ENCODE peak calls at places on chromosomes 4 and X, in five cellular contexts. Q is H1, B is GM12878, L is HepG2, I is NT2/D1. S is an unnamed sample.

GRCh38 chrX:38864165-38864564 is 62.9 kb downstream of the MID1IP1 start:
- DNase-seq in Q (no peak), B (no peak), L (no peak), I (no peak), S (no peak)

GRCh38 chrX:105006103-105006502 is 214.4 kb downstream of the TEX13A start:
- DNase-seq in Q (no peak), B (no peak), L (no peak), I (no peak), S (no peak)

GRCh38 chr4:174023641-174024040 is 259.8 kb downstream of the FBXO8 start:
- DNase-seq in Q (no peak), B (no peak), L (no peak), I (no peak), S (no peak)

GRCh38 chr4:10096201-10096975 is 20.2 kb downstream of the WDR1 start:
- DNase-seq in Q (no peak), B (peak), L (no peak), I (no peak), S (no peak)

GRCh38 chr4:180664766-180665368 is 1578.3 kb upstream of the TENM3 start:
- DNase-seq in Q (peak), B (peak), L (peak), I (peak), S (peak)

GRCh38 chr4:34112573-34112972 is 2131.7 kb downstream of the ARAP2 start:
- DNase-seq in Q (no peak), B (no peak), L (no peak), I (no peak), S (no peak)

GRCh38 chr4:147096667-147097604 is 151.3 kb upstream of the TTC29 start:
- DNase-seq in Q (no peak), B (no peak), L (peak), I (no peak), S (peak)

GRCh38 chr4:83043801-83044407 is 8.9 kb downstream of the COPS4 start:
- DNase-seq in Q (no peak), B (no peak), L (no peak), I (no peak), S (no peak)

GRCh38 chr4:169099775-169100180 is 89.7 kb upstream of the CBR4 start:
- DNase-seq in Q (no peak), B (peak), L (peak), I (no peak), S (no peak)

GRCh38 chr4:3079694-3080123 is 5.2 kb downstream of the HTT start:
- DNase-seq in Q (no peak), B (peak), L (no peak), I (no peak), S (no peak)

GRCh38 chr4:169116270-169116901 is 106.3 kb upstream of the CBR4 start:
- DNase-seq in Q (no peak), B (no peak), L (no peak), I (no peak), S (no peak)

GRCh38 chrX:108468486-108468885 is 28.8 kb downstream of the COL4A5 start:
- DNase-seq in Q (no peak), B (no peak), L (no peak), I (no peak), S (no peak)

GRCh38 chrX:72126539-72127140 is 5.1 kb downstream of the RTL5 start:
- DNase-seq in Q (peak), B (no peak), L (peak), I (peak), S (peak)

GRCh38 chrX:3743821-3744439 is 30.5 kb upstream of the PRKX start:
- DNase-seq in Q (no peak), B (no peak), L (no peak), I (no peak), S (no peak)

GRCh38 chr4:77076889-77077635 is 1.3 kb upstream of the CCNI start:
- DNase-seq in Q (no peak), B (no peak), L (no peak), I (no peak), S (no peak)

GRCh38 chr4:76748649-76749048 is 149.3 kb downstream of the SOWAHB start:
- DNase-seq in Q (no peak), B (no peak), L (peak), I (no peak), S (peak)

GRCh38 chr4:79442422-79442821 is 34.4 kb upstream of the GK2 start:
- DNase-seq in Q (no peak), B (no peak), L (no peak), I (no peak), S (no peak)

GRCh38 chr4:82638479-82638878 is 76.7 kb upstream of the TMEM150C start:
- DNase-seq in Q (no peak), B (no peak), L (no peak), I (no peak), S (no peak)

GRCh38 chr4:24141836-24142235 is 252.0 kb upstream of the PPARGC1A start:
- DNase-seq in Q (no peak), B (no peak), L (no peak), I (no peak), S (no peak)

DNA sequence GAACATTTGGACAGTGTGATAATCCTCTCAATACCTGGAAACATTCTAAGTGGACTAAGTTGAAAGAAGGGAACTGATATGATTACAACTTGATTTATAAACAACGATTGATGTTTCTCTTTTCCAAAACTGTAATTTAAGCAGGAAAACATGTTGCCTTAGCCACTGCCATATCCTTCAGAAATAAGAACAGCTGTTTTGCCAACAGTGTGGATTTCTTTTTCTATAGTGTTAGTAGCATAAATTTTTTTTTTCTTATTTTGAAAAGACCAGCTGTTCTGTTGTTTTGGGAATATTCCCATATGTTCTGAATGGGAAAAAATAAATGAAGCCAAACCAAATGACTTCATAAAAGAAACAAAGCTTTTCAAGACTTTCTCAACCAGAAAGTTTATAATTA is 83.9 kb upstream of the ARHGAP24 start:
- DNase-seq in Q (no peak), B (no peak), L (no peak), I (no peak), S (no peak)
- TF ChIP-seq SUZ12 in Q (no peak), B (no peak), L (no peak), I (no peak), S (no peak)

GRCh38 chr4:150248181-150248580 is 169.9 kb downstream of the DCLK2 start:
- DNase-seq in Q (no peak), B (no peak), L (peak), I (no peak), S (no peak)
- TF ChIP-seq SUZ12 in Q (no peak), B (no peak), L (no peak), I (no peak), S (no peak)

DNA sequence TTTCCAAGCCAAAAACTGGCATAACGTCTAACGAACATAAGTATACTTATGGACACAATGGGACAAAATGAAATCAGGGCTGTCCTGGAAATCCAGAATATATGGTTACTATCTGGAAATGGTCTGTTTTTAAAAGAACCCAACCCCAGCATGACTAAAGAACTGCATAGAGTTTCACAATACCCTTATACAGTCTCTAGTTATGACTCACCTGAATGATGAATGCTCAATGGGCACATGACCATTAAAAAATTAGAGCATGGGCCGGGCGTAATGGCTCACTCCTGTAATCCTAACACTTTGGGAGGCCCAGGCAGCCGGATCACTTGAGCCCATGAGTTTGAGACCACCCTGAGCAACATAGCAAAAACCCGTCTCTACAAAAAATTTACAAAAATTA is 31.8 kb downstream of the AMMECR1 start:
- DNase-seq in Q (no peak), B (no peak), L (no peak), I (no peak), S (no peak)
- TF ChIP-seq SUZ12 in Q (no peak), B (no peak), L (no peak), I (no peak), S (no peak)

DNA sequence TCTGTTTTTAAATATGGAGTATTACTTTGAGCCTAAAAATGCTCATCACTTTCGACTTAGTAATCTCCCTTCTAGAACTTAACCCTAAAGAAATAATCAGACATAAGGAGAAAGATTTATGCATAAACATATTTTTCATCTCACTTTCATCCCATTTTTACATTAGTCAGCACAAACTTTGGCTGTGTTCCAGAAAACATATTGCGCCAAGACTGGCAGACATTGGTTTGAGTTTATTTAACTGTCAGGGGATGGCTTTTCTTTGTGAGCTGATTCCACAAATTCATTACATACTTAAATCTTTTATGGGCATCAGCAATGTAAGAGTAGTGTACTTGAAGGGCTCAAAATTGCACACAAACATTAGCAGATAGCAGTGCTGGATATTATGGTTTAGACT is 23.7 kb downstream of the MAOA start:
- DNase-seq in Q (no peak), B (no peak), L (no peak), I (no peak), S (no peak)
- TF ChIP-seq SUZ12 in Q (no peak), B (no peak), L (no peak), I (no peak), S (no peak)

S was measured in HEK293T.